ENCODE peak calls at places on chromosome 1, in four cellular contexts. E, C, Z and R are unnamed samples.

GRCh38 chr1:180581635-180582039 is 22.9 kb downstream of the OVAAL start:
- DNase-seq in C (no peak), E (no peak), Z (no peak), R (no peak)

GRCh38 chr1:207875532-207875931 is 35.4 kb downstream of the CD34 start:
- DNase-seq in C (no peak), Z (no peak), E (no peak), R (no peak)

GRCh38 chr1:66752000-66752592 is at the start of gene DYNLT5:
- DNase-seq in E (no peak), C (peak; percentile 57), Z (no peak), R (peak; percentile 84)

GRCh38 chr1:153678519-153679336 is at the start of gene NPR1:
- DNase-seq in C (peak; percentile 79), Z (no peak), E (no peak), R (peak; percentile 89)

GRCh38 chr1:46246548-46247432 is 773 bp upstream of the RAD54L start:
- DNase-seq in C (peak; percentile 40), Z (no peak), E (no peak), R (peak; percentile 76)

GRCh38 chr1:147664206-147664605 is 6.1 kb downstream of the ACP6 start:
- DNase-seq in C (no peak), Z (no peak), E (no peak), R (no peak)

GRCh38 chr1:67149179-67149770 is 14.5 kb upstream of the C1orf141 start:
- DNase-seq in Z (peak; percentile 53), C (peak; percentile 47), E (peak; percentile 47), R (peak; percentile 65)

GRCh38 chr1:204814146-204814884 is 56.3 kb upstream of the NFASC start:
- DNase-seq in E (no peak), Z (no peak), C (no peak), R (peak; percentile 65)

GRCh38 chr1:214514032-214514818 is 37.2 kb downstream of the PTPN14 start:
- DNase-seq in Z (no peak), C (no peak), E (no peak), R (peak; percentile 58)

GRCh38 chr1:10178602-10179407 is 31.6 kb upstream of the KIF1B start:
- DNase-seq in C (no peak), E (no peak), Z (no peak), R (no peak)

GRCh38 chr1:242088875-242089274 is 90.0 kb upstream of the MAP1LC3C start:
- DNase-seq in Z (no peak), E (no peak), C (no peak), R (no peak)

GRCh38 chr1:3012511-3013291 is 8.6 kb upstream of the ACTRT2 start:
- DNase-seq in E (no peak), Z (no peak), C (peak; percentile 57), R (peak; percentile 86)

GRCh38 chr1:218324226-218324580 is 20.9 kb upstream of the TGFB2 start:
- DNase-seq in C (no peak), Z (no peak), E (no peak), R (peak; percentile 42)

GRCh38 chr1:95138223-95138622 is 21.1 kb downstream of the TLCD4 start:
- DNase-seq in E (no peak), C (no peak), Z (no peak), R (no peak)

GRCh38 chr1:30283199-30283962 is 440.0 kb downstream of the MATN1 start:
- DNase-seq in C (no peak), Z (peak; percentile 8), E (no peak), R (no peak)

GRCh38 chr1:92877792-92878191 is 46.0 kb downstream of the RPL5 start:
- DNase-seq in C (no peak), Z (no peak), E (no peak), R (no peak)

GRCh38 chr1:94543893-94544635 is 2.5 kb upstream of the F3 start:
- DNase-seq in C (no peak), Z (no peak), E (no peak), R (no peak)

GRCh38 chr1:45493116-45493697 is 2.2 kb upstream of the TESK2 start:
- DNase-seq in C (no peak), Z (peak; percentile 50), E (no peak), R (no peak)

GRCh38 chr1:174998569-174999215 is 1.1 kb upstream of the CACYBP start:
- DNase-seq in Z (peak; percentile 68), E (no peak), C (no peak), R (peak; percentile 52)

GRCh38 chr1:219041819-219042218 is 131.9 kb upstream of the LYPLAL1 start:
- DNase-seq in C (no peak), Z (no peak), E (no peak), R (no peak)

GRCh38 chr1:119116725-119117124 is 23.7 kb downstream of the WARS2 start:
- DNase-seq in C (no peak), E (no peak), Z (no peak), R (peak; percentile 34)

GRCh38 chr1:67700692-67701410 is 15.8 kb downstream of the GADD45A start:
- DNase-seq in Z (no peak), E (no peak), C (no peak), R (no peak)

GRCh38 chr1:241842565-241842964 is 5.4 kb upstream of the EXO1 start:
- DNase-seq in Z (no peak), E (no peak), C (no peak), R (no peak)

GRCh38 chr1:93907718-93908117 is 1.5 kb downstream of the GCLM start:
- DNase-seq in E (no peak), C (peak; percentile 21), Z (no peak), R (peak; percentile 27)

GRCh38 chr1:16091296-16091695 is 17.8 kb upstream of the FAM131C start:
- DNase-seq in E (no peak), Z (no peak), C (no peak), R (no peak)

GRCh38 chr1:223716302-223716862 is 4.0 kb downstream of the CAPN2 start:
- DNase-seq in E (no peak), Z (peak; percentile 74), C (no peak), R (no peak)

GRCh38 chr1:201561604-201562003 is 22.7 kb downstream of the NAV1 start:
- DNase-seq in E (no peak), Z (no peak), C (no peak), R (no peak)

GRCh38 chr1:204331275-204331674 is 28.5 kb downstream of the PLEKHA6 start:
- DNase-seq in C (no peak), E (no peak), Z (no peak), R (no peak)

GRCh38 chr1:147515046-147515869 is 26.0 kb upstream of the BCL9 start:
- DNase-seq in E (no peak), C (no peak), Z (peak; percentile 6), R (no peak)

GRCh38 chr1:87100271-87100670 is 185.8 kb downstream of the HS2ST1 start:
- DNase-seq in Z (no peak), E (no peak), C (no peak), R (no peak)

GRCh38 chr1:224114787-224115175 is 870 bp downstream of the FBXO28 start:
- DNase-seq in C (no peak), Z (no peak), E (no peak), R (no peak)

GRCh38 chr1:2235300-2235998 is 7.3 kb downstream of the SKI start:
- DNase-seq in C (no peak), Z (no peak), E (no peak), R (peak; percentile 62)

GRCh38 chr1:51517361-51518032 is 1.6 kb downstream of the EPS15 start:
- DNase-seq in Z (no peak), C (no peak), E (no peak), R (no peak)

GRCh38 chr1:112253366-112253765 is 142.6 kb upstream of the CTTNBP2NL start:
- DNase-seq in C (no peak), Z (no peak), E (no peak), R (no peak)

GRCh38 chr1:60449876-60450275 is 376.3 kb upstream of the C1orf87 start:
- DNase-seq in E (no peak), C (no peak), Z (no peak), R (no peak)